ENCODE peak calls at places on chromosomes 16 and 17, in eight cellular contexts. H is neural crest cell, G is mammary epithelial cell, I is heart right ventricle, M is tibial nerve, K is suprapubic skin, V is RWPE1, R is colonic mucosa. Q is an unnamed sample.

GRCh38 chr17:8080799-8081219 is 6.7 kb downstream of the ALOX12B start:
- DNase-seq in V (no peak), K (no peak), H (no peak), I (no peak), G (no peak), M (no peak), R (peak), Q (no peak)

GRCh38 chr17:40177275-40177874 is at the start of gene RAPGEFL1:
- DNase-seq in K (peak), I (peak), H (peak), V (peak), R (peak), M (peak), G (peak), Q (peak)

GRCh38 chr17:82615084-82616020 is 32.9 kb downstream of the WDR45B start:
- DNase-seq in G (no peak), M (no peak), I (no peak), H (no peak), V (no peak), R (no peak), K (no peak), Q (no peak)

GRCh38 chr16:16051132-16051531 is 101.7 kb downstream of the ABCC1 start:
- DNase-seq in K (no peak), M (no peak), V (no peak), G (no peak), H (no peak), R (no peak), I (no peak), Q (no peak)

GRCh38 chr17:74838275-74838674 is 21.4 kb downstream of the GRIN2C start:
- DNase-seq in G (no peak), K (no peak), R (no peak), H (no peak), V (no peak), M (no peak), I (no peak), Q (no peak)

GRCh38 chr16:3937066-3937875 is 56.8 kb upstream of the CREBBP start:
- DNase-seq in H (no peak), G (no peak), M (no peak), R (no peak), V (no peak), K (peak), I (no peak), Q (no peak)

GRCh38 chr17:32445075-32445427 is 741 bp downstream of the PSMD11 start:
- DNase-seq in G (peak), H (no peak), R (peak), M (no peak), K (no peak), I (no peak), V (peak), Q (peak)

GRCh38 chr17:40458851-40459482 is 15.7 kb downstream of the IGFBP4 start:
- DNase-seq in R (no peak), H (no peak), K (no peak), V (no peak), M (no peak), G (no peak), I (no peak), Q (no peak)

GRCh38 chr17:21034350-21035235 is 8.2 kb downstream of the USP22 start:
- DNase-seq in R (no peak), H (no peak), I (no peak), V (no peak), G (no peak), M (no peak), K (no peak), Q (peak)

GRCh38 chr17:34386925-34387550 is 24.0 kb upstream of the CCL1 start:
- DNase-seq in G (no peak), I (no peak), K (no peak), V (no peak), H (no peak), R (no peak), M (no peak), Q (peak)

GRCh38 chr17:4743216-4743615 is 3.5 kb upstream of the CXCL16 start:
- DNase-seq in K (no peak), H (no peak), I (no peak), M (no peak), V (no peak), G (no peak), R (no peak), Q (no peak)

GRCh38 chr16:5385115-5385514 is 287.5 kb upstream of the EEF2KMT start:
- DNase-seq in G (no peak), R (no peak), V (no peak), H (no peak), K (no peak), M (no peak), I (no peak), Q (no peak)

GRCh38 chr17:798246-798645 is 16.1 kb downstream of the MRM3 start:
- DNase-seq in K (no peak), H (no peak), G (no peak), V (no peak), M (no peak), I (no peak), R (no peak), Q (no peak)

GRCh38 chr17:76255801-76256429 is 9.2 kb upstream of the UBALD2 start:
- DNase-seq in H (no peak), R (no peak), I (no peak), V (no peak), M (no peak), G (no peak), K (no peak), Q (peak)

GRCh38 chr17:14762736-14763479 is 462.0 kb downstream of the HS3ST3B1 start:
- DNase-seq in H (no peak), I (no peak), V (no peak), K (no peak), M (no peak), R (no peak), G (no peak), Q (no peak)

GRCh38 chr17:40517981-40518380 is 16.6 kb upstream of the TNS4 start:
- DNase-seq in K (peak), I (no peak), R (no peak), G (no peak), V (no peak), M (no peak), H (no peak), Q (no peak)

GRCh38 chr16:8872071-8872470 is 3.3 kb upstream of the CARHSP1 start:
- DNase-seq in M (no peak), I (no peak), G (no peak), R (no peak), H (no peak), V (no peak), K (no peak), Q (no peak)

GRCh38 chr17:82297280-82297803 is 20.1 kb downstream of the CD7 start:
- DNase-seq in I (peak), V (peak), R (peak), K (peak), G (peak), H (no peak), M (peak), Q (peak)

GRCh38 chr17:78697122-78697845 is 84.8 kb downstream of the CYTH1 start:
- DNase-seq in H (no peak), G (no peak), K (no peak), V (no peak), M (no peak), I (no peak), R (no peak), Q (no peak)

GRCh38 chr16:86959182-86959651 is 358.0 kb downstream of the C16orf95 start:
- DNase-seq in K (no peak), G (no peak), H (no peak), V (no peak), R (no peak), I (no peak), M (no peak), Q (no peak)

GRCh38 chr16:76579277-76579676 is 302.1 kb downstream of the CNTNAP4 start:
- DNase-seq in I (no peak), M (no peak), V (no peak), K (no peak), R (no peak), H (no peak), G (no peak), Q (no peak)

GRCh38 chr17:38730526-38731379 is 612 bp downstream of the CISD3 start:
- DNase-seq in M (peak), K (peak), G (peak), V (no peak), R (peak), H (no peak), I (peak), Q (peak)

GRCh38 chr16:77849640-77850258 is 61.4 kb downstream of the VAT1L start:
- DNase-seq in K (peak), H (no peak), R (no peak), M (no peak), G (no peak), V (no peak), I (no peak), Q (no peak)

GRCh38 chr16:63714876-63715275 is 1407.0 kb downstream of the CDH11 start:
- DNase-seq in M (no peak), H (no peak), G (no peak), V (no peak), R (no peak), I (no peak), K (no peak), Q (no peak)

GRCh38 chr16:66927918-66928649 is 2.7 kb upstream of the RRAD start:
- DNase-seq in R (no peak), K (no peak), M (no peak), V (peak), G (peak), I (no peak), H (no peak), Q (peak)

GRCh38 chr17:83069931-83070374 is 9.5 kb upstream of the METRNL start:
- DNase-seq in M (no peak), V (no peak), R (no peak), K (no peak), H (peak), I (peak), G (no peak), Q (no peak)

GRCh38 chr17:18946536-18946935 is 5.4 kb upstream of the SLC5A10 start:
- DNase-seq in V (no peak), I (no peak), G (peak), R (no peak), H (no peak), K (no peak), M (no peak), Q (no peak)

GRCh38 chr16:66474750-66475199 is 47.7 kb downstream of the BEAN1 start:
- DNase-seq in I (no peak), M (no peak), R (no peak), H (no peak), G (no peak), V (no peak), K (peak), Q (peak)

GRCh38 chr17:31566247-31566991 is 174.9 kb downstream of the RAB11FIP4 start:
- DNase-seq in G (no peak), H (no peak), V (no peak), I (no peak), R (no peak), M (no peak), K (no peak), Q (no peak)

GRCh38 chr17:69246726-69247375 is 18.2 kb upstream of the ABCA10 start:
- DNase-seq in M (no peak), V (peak), K (no peak), H (no peak), R (no peak), I (no peak), G (peak), Q (no peak)

GRCh38 chr16:46852130-46852529 is 21.1 kb upstream of the C16orf87 start:
- DNase-seq in V (no peak), M (no peak), I (no peak), R (no peak), K (no peak), H (no peak), G (no peak), Q (no peak)

GRCh38 chr16:89178453-89179147 is 7.1 kb downstream of the CDH15 start:
- DNase-seq in I (no peak), M (no peak), K (no peak), G (peak), V (no peak), H (no peak), R (no peak), Q (no peak)

GRCh38 chr16:84411768-84412167 is 43.4 kb downstream of the ATP2C2 start:
- DNase-seq in M (no peak), G (no peak), H (no peak), R (no peak), V (no peak), I (no peak), K (no peak), Q (no peak)

GRCh38 chr17:71180801-71181385 is 939.9 kb upstream of the SOX9 start:
- DNase-seq in R (peak), M (no peak), V (no peak), K (no peak), H (no peak), I (no peak), G (peak), Q (no peak)

GRCh38 chr16:84986879-84987278 is 24.5 kb downstream of the ZDHHC7 start:
- DNase-seq in G (no peak), K (no peak), V (no peak), R (no peak), H (no peak), M (no peak), I (no peak), Q (no peak)

GRCh38 chr16:14232106-14232890 is 161.2 kb downstream of the MRTFB start:
- DNase-seq in V (no peak), I (no peak), M (no peak), R (no peak), H (no peak), G (no peak), K (no peak), Q (no peak)
- TF ChIP-seq CTCF in V (no peak), I (no peak), M (no peak), R (no peak), H (no peak), G (no peak), K (no peak), Q (no peak)

GRCh38 chr16:548586-548985 is 11.6 kb upstream of the PRR35 start:
- DNase-seq in M (no peak), G (no peak), K (no peak), H (no peak), V (no peak), R (no peak), I (no peak), Q (no peak)

GRCh38 chr16:552171-552570 is 8.0 kb upstream of the PRR35 start:
- DNase-seq in K (no peak), R (no peak), M (no peak), V (no peak), H (no peak), I (no peak), G (no peak), Q (no peak)

GRCh38 chr16:551210-551609 is 9.0 kb upstream of the PRR35 start:
- DNase-seq in I (no peak), K (no peak), V (no peak), R (no peak), G (no peak), M (no peak), H (no peak), Q (no peak)

GRCh38 chr16:546909-547770 is 13.1 kb upstream of the PRR35 start:
- DNase-seq in H (peak), I (peak), K (no peak), V (no peak), M (peak), R (peak), G (peak), Q (peak)

GRCh38 chr16:549544-550263 is 10.5 kb upstream of the PRR35 start:
- DNase-seq in I (no peak), V (no peak), G (no peak), R (no peak), H (no peak), M (no peak), K (no peak), Q (no peak)
- TF ChIP-seq CTCF in I (no peak), V (no peak), G (no peak), R (no peak), H (no peak), M (no peak), K (no peak), Q (no peak)

GRCh38 chr17:51640108-51640622 is 379.8 kb downstream of the UTP18 start:
- DNase-seq in V (peak), M (no peak), G (peak), I (no peak), H (no peak), R (no peak), K (no peak), Q (peak)
- TF ChIP-seq CTCF in V (no peak), M (no peak), G (peak), I (peak), H (peak), R (no peak), K (no peak), Q (peak)

GRCh38 chr17:54891176-54891821 is 9.4 kb upstream of the TOM1L1 start:
- DNase-seq in G (peak), V (peak), K (no peak), M (no peak), I (no peak), H (peak), R (no peak), Q (no peak)
- TF ChIP-seq CTCF in G (no peak), V (peak), K (no peak), M (no peak), I (peak), H (peak), R (peak), Q (peak)

Q was measured in activated CD8-positive, alpha-beta T cell treated with anti-CD3 and anti-CD28 coated beads for 36 hours.